ENCODE peak calls at places on chromosomes 12 and 14, in eight cellular contexts. J is HepG2; Y is mesendoderm; U is suprapubic skin; V is psoas muscle; X is CD8-positive, alpha-beta T cell; N is ovary; T is CD8-positive, alpha-beta memory T cell. M is an unnamed sample.

GRCh38 chr12:102631274-102631673 is 150.9 kb upstream of the IGF1 start:
- DNase-seq in X (no peak), U (no peak), V (no peak), Y (peak; percentile 30), N (no peak), J (no peak), T (no peak), M (no peak)

GRCh38 chr14:85573406-85573805 is 43.5 kb downstream of the FLRT2 start:
- DNase-seq in X (no peak), Y (peak; percentile 45), N (no peak), U (no peak), J (no peak), V (no peak), T (no peak), M (no peak)

GRCh38 chr14:33646692-33647260 is 304.1 kb downstream of the EGLN3 start:
- DNase-seq in J (no peak), N (no peak), Y (peak; percentile 7), T (no peak), U (no peak), V (no peak), X (no peak), M (no peak)

GRCh38 chr12:103748002-103748401 is 93.0 kb downstream of the NT5DC3 start:
- DNase-seq in J (no peak), T (no peak), N (no peak), X (no peak), Y (peak; percentile 46), V (no peak), U (no peak), M (no peak)

GRCh38 chr14:92877757-92878431 is 45.1 kb upstream of the CHGA start:
- DNase-seq in Y (peak; percentile 6), U (peak; percentile 67), V (no peak), X (no peak), J (peak; percentile 48), T (no peak), N (peak; percentile 32), M (no peak)

GRCh38 chr12:52821826-52822660 is 8.1 kb upstream of the KRT4 start:
- DNase-seq in X (no peak), V (no peak), J (no peak), U (no peak), Y (no peak), N (no peak), T (no peak), M (no peak)

GRCh38 chr12:68455676-68456345 is 123.6 kb upstream of the MDM1 start:
- DNase-seq in V (no peak), N (no peak), T (no peak), Y (no peak), X (peak; percentile 57), J (no peak), U (no peak), M (no peak)

GRCh38 chr12:47920913-47921312 is 16.1 kb upstream of the VDR start:
- DNase-seq in J (no peak), V (no peak), N (no peak), T (no peak), Y (no peak), X (no peak), U (no peak), M (no peak)

GRCh38 chr12:31325524-31325875 is 450 bp downstream of the SINHCAF start:
- DNase-seq in T (peak; percentile 2), V (no peak), N (peak; percentile 51), X (no peak), Y (no peak), J (no peak), U (peak; percentile 72), M (no peak)

GRCh38 chr12:1881301-1881700 is 37.2 kb downstream of the CACNA2D4 start:
- DNase-seq in U (no peak), V (no peak), X (no peak), J (no peak), T (no peak), Y (no peak), N (no peak), M (no peak)

GRCh38 chr12:107125833-107126232 is 32.5 kb upstream of the CRY1 start:
- DNase-seq in Y (no peak), X (no peak), V (no peak), T (no peak), J (no peak), N (no peak), U (no peak), M (no peak)

GRCh38 chr14:77268989-77269595 is 1.9 kb downstream of the NGB start:
- DNase-seq in J (no peak), X (no peak), U (no peak), Y (no peak), N (no peak), T (no peak), V (no peak), M (no peak)

GRCh38 chr12:65891987-65892481 is 67.8 kb downstream of the HMGA2 start:
- DNase-seq in V (peak; percentile 75), J (no peak), X (no peak), U (peak; percentile 91), T (no peak), Y (peak; percentile 72), N (peak; percentile 78), M (no peak)

GRCh38 chr12:91579516-91580263 is 397.1 kb upstream of the DCN start:
- DNase-seq in N (no peak), V (no peak), Y (no peak), X (no peak), U (no peak), J (no peak), T (no peak), M (no peak)

GRCh38 chr14:66066991-66067788 is 419.0 kb upstream of the CCDC196 start:
- DNase-seq in J (no peak), U (no peak), Y (no peak), X (no peak), N (no peak), T (no peak), V (no peak), M (no peak)

GRCh38 chr12:72141381-72141780 is 130.8 kb upstream of the TRHDE start:
- DNase-seq in T (no peak), J (peak; percentile 5), Y (peak; percentile 15), U (no peak), X (no peak), V (no peak), N (no peak), M (no peak)

GRCh38 chr12:54412786-54413185 is 6.3 kb downstream of the ITGA5 start:
- DNase-seq in V (no peak), U (no peak), Y (no peak), J (no peak), X (no peak), N (no peak), T (no peak), M (no peak)

GRCh38 chr12:24244801-24245200 is 295.3 kb upstream of the SOX5 start:
- DNase-seq in V (no peak), U (no peak), N (no peak), X (no peak), J (no peak), T (no peak), Y (peak; percentile 39), M (no peak)

GRCh38 chr14:104865631-104866441 is 768 bp downstream of the CEP170B start:
- DNase-seq in N (peak; percentile 57), U (peak; percentile 86), T (peak; percentile 28), Y (peak; percentile 83), J (no peak), V (peak; percentile 73), X (no peak), M (no peak)

GRCh38 chr14:102917056-102917385 is 5.4 kb upstream of the AMN start:
- DNase-seq in U (no peak), V (no peak), N (no peak), J (no peak), T (no peak), Y (no peak), X (no peak), M (no peak)

GRCh38 chr14:102915292-102916110 is 7.0 kb upstream of the AMN start:
- DNase-seq in U (no peak), N (no peak), V (no peak), Y (no peak), X (no peak), T (no peak), J (no peak), M (no peak)

GRCh38 chr14:102916347-102917055 is 6.0 kb upstream of the AMN start:
- DNase-seq in Y (no peak), T (no peak), N (no peak), J (no peak), U (no peak), X (no peak), V (no peak), M (no peak)

GRCh38 chr14:102920273-102920997 is 2.0 kb upstream of the AMN start:
- DNase-seq in U (no peak), J (no peak), X (no peak), Y (no peak), T (no peak), N (no peak), V (no peak), M (no peak)

GRCh38 chr14:102917469-102918211 is 4.8 kb upstream of the AMN start:
- DNase-seq in Y (peak; percentile 59), U (no peak), T (peak; percentile 36), V (peak; percentile 57), X (peak; percentile 79), N (no peak), J (peak; percentile 24), M (peak; percentile 16)
- H3K27ac ChIP-seq in Y (no peak overlapping the region), U (no peak overlapping the region), T (no peak overlapping the region), V (no peak overlapping the region), X (no peak overlapping the region), N (no peak overlapping the region), J (no peak overlapping the region), M (no peak overlapping the region)

DNA sequence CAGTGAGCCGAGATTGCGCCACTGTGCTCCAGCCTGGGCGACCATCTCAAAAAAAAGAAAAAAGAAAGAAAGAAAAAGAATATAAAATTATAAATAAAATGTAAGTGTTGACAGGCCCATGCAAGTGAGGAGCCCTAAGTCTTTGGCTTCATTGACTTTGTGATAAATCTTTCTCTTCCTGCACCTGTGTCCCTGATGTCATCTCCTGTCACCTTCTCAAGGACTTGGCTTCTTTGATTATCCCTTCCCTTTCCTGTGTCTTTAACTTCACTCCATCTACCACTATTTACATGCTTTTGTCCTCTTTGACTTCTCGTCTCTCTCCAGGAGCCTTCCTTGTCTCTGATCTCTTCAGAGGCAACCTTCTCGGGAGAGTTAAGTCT is 33.6 kb upstream of the WNK1 start:
- DNase-seq in Y (no peak), J (no peak), N (no peak), V (no peak), T (no peak), X (no peak), U (no peak), M (no peak)
- H3K4me3 ChIP-seq in Y (no peak overlapping the region), J (no peak overlapping the region), N (no peak overlapping the region), V (peak overlapping the region; percentile 29), T (no peak overlapping the region), X (no peak overlapping the region), U (no peak overlapping the region), M (no peak overlapping the region)

GRCh38 chr14:70907172-70907995 is at the start of gene PCNX1:
- DNase-seq in N (peak; percentile 93), T (peak; percentile 84), U (peak; percentile 93), X (peak; percentile 95), Y (peak; percentile 93), V (peak; percentile 92), J (peak; percentile 79), M (peak; percentile 85)
- H3K4me1 ChIP-seq in N (peaks cover 15% of the 10 kb centered on the region), T (peaks cover 41% of the 10 kb centered on the region), U (peaks cover 42% of the 10 kb centered on the region), X (peaks cover 41% of the 10 kb centered on the region), Y (no peaks in the 10 kb centered on the region), V (peaks cover 30% of the 10 kb centered on the region), J (peaks cover 55% of the 10 kb centered on the region), M (peaks cover 30% of the 10 kb centered on the region)

DNA sequence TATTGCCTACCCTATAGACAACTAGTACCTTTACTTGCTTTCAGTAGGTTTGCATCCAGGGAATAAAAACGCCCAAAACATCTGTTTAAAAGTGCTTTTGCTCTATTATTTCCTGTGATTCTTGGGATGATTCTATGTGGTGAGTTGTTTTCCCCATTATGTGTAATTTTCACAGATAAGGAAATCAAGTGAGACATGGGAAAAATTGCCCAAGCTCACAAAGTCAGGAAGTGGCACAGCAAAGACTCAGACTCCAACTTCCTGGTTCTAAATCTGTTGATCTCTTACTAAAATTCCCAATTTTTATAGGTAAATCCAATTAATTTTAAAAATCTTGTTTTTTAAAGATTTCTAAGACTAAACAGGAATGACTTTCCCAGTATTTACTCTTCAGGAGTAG is 39.0 kb downstream of the NID2 start:
- DNase-seq in V (no peak), Y (no peak), X (no peak), U (no peak), J (no peak), T (no peak), N (no peak), M (no peak)
- H3K27ac ChIP-seq in V (no peak overlapping the region), Y (no peak overlapping the region), X (no peak overlapping the region), U (no peak overlapping the region), J (no peak overlapping the region), T (no peak overlapping the region), N (peak overlapping the region; percentile 4), M (no peak overlapping the region)